ENCODE peak calls at places on chromosomes 6 and 20, in nine cellular contexts. J, W, U, P, H, M, K, O and R are unnamed samples.

GRCh38 chr6:128112494-128112893 is 211.6 kb upstream of the THEMIS start:
- DNase-seq in J (no peak), W (no peak), U (no peak), P (no peak), H (no peak), M (no peak), K (no peak), O (no peak), R (no peak)

GRCh38 chr20:52190437-52191131 is 995 bp downstream of the ZFP64 start:
- DNase-seq in J (peak; percentile 68), W (peak; percentile 73), U (no peak), P (peak; percentile 65), H (peak; percentile 34), M (no peak), K (no peak), O (peak; percentile 49), R (no peak)

GRCh38 chr6:1436334-1437306 is 47.2 kb downstream of the FOXF2 start:
- DNase-seq in J (peak; percentile 31), W (peak; percentile 62), U (peak; percentile 30), P (peak; percentile 79), H (peak; percentile 33), M (no peak), K (no peak), O (peak; percentile 85), R (peak; percentile 8)

GRCh38 chr20:18750735-18751134 is 62.8 kb upstream of the SCP2D1 start:
- DNase-seq in J (no peak), W (no peak), U (peak; percentile 13), P (no peak), H (no peak), M (no peak), K (no peak), O (no peak), R (no peak)

GRCh38 chr20:49765846-49766541 is 46.6 kb upstream of the SLC9A8 start:
- DNase-seq in J (no peak), W (no peak), U (no peak), P (no peak), H (no peak), M (no peak), K (no peak), O (no peak), R (no peak)

GRCh38 chr20:10288954-10289646 is 70.5 kb downstream of the SNAP25 start:
- DNase-seq in J (no peak), W (no peak), U (no peak), P (no peak), H (no peak), M (no peak), K (no peak), O (no peak), R (no peak)

GRCh38 chr6:30915591-30915946 is 1.5 kb downstream of the VARS2 start:
- DNase-seq in J (no peak), W (peak; percentile 79), U (no peak), P (peak; percentile 72), H (no peak), M (no peak), K (no peak), O (no peak), R (no peak)

GRCh38 chr6:147331401-147331800 is 127.2 kb downstream of the STXBP5 start:
- DNase-seq in J (no peak), W (no peak), U (no peak), P (no peak), H (no peak), M (no peak), K (no peak), O (no peak), R (no peak)

GRCh38 chr6:29531668-29532067 is 27.9 kb downstream of the UBD start:
- DNase-seq in J (no peak), W (no peak), U (no peak), P (no peak), H (no peak), M (peak; percentile 85), K (no peak), O (peak; percentile 36), R (no peak)

GRCh38 chr6:116400376-116400775 is 29.6 kb downstream of the DSE start:
- DNase-seq in J (no peak), W (no peak), U (no peak), P (no peak), H (no peak), M (no peak), K (no peak), O (no peak), R (no peak)

GRCh38 chr6:67916389-67916788 is 718.7 kb upstream of the ADGRB3 start:
- DNase-seq in J (no peak), W (no peak), U (no peak), P (no peak), H (no peak), M (no peak), K (no peak), O (no peak), R (no peak)

GRCh38 chr20:62858059-62858458 is 3.6 kb downstream of the TCFL5 start:
- DNase-seq in J (no peak), W (no peak), U (no peak), P (no peak), H (no peak), M (no peak), K (no peak), O (no peak), R (no peak)

GRCh38 chr20:62861732-62862336 is at the start of gene TCFL5:
- DNase-seq in J (peak; percentile 94), W (peak; percentile 68), U (no peak), P (peak; percentile 94), H (peak; percentile 93), M (peak; percentile 96), K (peak; percentile 77), O (peak; percentile 99), R (peak; percentile 99)

GRCh38 chr20:62860924-62861691 is 514 bp downstream of the TCFL5 start:
- DNase-seq in J (no peak), W (no peak), U (no peak), P (peak; percentile 64), H (no peak), M (no peak), K (no peak), O (peak; percentile 64), R (no peak)

GRCh38 chr20:62860391-62860923 is 1.2 kb downstream of the TCFL5 start:
- DNase-seq in J (no peak), W (no peak), U (no peak), P (no peak), H (no peak), M (no peak), K (no peak), O (no peak), R (no peak)

DNA sequence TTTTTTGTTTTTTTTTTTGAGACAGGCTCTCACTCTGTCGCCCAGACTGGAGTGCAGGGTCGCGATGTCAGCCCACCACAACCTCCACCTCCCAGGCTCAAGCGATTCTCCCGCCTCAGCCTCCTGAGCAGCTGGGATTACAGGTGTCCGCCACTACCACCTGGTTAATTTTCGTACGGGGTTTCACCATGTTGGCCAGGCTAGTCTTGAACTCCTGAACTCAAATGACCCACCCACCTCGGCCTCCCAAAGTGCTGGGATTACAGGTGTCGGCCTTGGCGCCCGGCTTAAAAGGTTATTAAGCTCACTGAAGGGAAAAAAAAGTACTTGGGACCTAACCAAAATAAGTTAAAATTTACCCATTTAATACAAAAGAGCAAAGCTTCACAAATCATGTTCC is 1.9 kb downstream of the TCFL5 start:
- DNase-seq in J (no peak), W (no peak), U (no peak), P (no peak), H (no peak), M (no peak), K (no peak), O (no peak), R (no peak)
- H3K4me3 ChIP-seq in J (no peak overlapping the region), W (no peak overlapping the region), U (peak overlapping the region; percentile 75), P (peak overlapping the region; percentile 49), H (no peak overlapping the region), M (no peak overlapping the region), K (no peak overlapping the region), O (peak overlapping the region; percentile 60), R (no peak overlapping the region)

GRCh38 chr6:13794184-13794583 is 20.2 kb downstream of the MCUR1 start:
- DNase-seq in J (no peak), W (no peak), U (peak; percentile 63), P (no peak), H (no peak), M (no peak), K (no peak), O (no peak), R (no peak)
- TF ChIP-seq EP300 in J (no peak), W (no peak), U (no peak), P (no peak), H (no peak), M (no peak), K (no peak), O (no peak), R (no peak)

DNA sequence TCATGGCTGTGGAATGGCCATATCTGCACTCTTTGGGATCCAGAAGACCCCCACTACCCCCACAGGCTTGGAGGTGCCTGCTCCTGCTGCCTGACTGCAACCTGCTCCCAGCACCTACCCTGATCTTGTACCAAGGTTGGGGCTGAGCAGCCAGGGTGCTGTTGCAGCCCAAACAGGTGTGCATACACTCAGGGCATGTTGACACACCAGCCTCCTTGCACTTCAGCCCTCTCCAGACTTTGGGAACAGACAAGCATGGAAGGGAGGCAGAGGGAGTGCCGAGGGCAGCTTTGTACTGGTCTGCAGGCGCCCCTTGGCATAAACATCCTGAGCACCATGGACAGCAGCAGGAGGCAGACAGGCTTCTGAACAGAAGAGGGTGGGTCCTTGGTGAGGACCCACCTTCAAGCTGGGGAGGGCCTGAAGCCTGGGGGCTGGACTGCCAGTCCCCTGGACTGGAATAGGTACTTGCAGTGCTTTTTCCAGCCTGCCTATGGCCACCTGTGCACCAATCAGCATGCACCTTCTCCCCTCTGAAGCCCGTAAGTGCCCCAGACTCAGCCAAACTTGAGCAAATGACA is 1675.8 kb downstream of the HACE1 start:
- DNase-seq in J (no peak), W (no peak), U (no peak), P (no peak), H (no peak), M (no peak), K (no peak), O (peak; percentile 49), R (no peak)
- TF ChIP-seq POLR2A in J (no peak), W (no peak), U (no peak), P (no peak), H (no peak), M (no peak), K (no peak), O (no peak), R (no peak)

GRCh38 chr6:84772428-84773132 is 8.2 kb upstream of the TBX18 start:
- DNase-seq in J (no peak), W (no peak), U (no peak), P (no peak), H (no peak), M (no peak), K (no peak), O (peak; percentile 52), R (no peak)

GRCh38 chr6:84773133-84773430 is 8.7 kb upstream of the TBX18 start:
- DNase-seq in J (no peak), W (no peak), U (no peak), P (no peak), H (no peak), M (no peak), K (no peak), O (no peak), R (no peak)

GRCh38 chr6:84773431-84774173 is 9.2 kb upstream of the TBX18 start:
- DNase-seq in J (no peak), W (peak; percentile 21), U (no peak), P (no peak), H (no peak), M (peak; percentile 81), K (peak; percentile 21), O (peak; percentile 78), R (peak; percentile 83)

GRCh38 chr6:84776392-84776791 is 12.0 kb upstream of the TBX18 start:
- DNase-seq in J (no peak), W (no peak), U (no peak), P (no peak), H (no peak), M (peak; percentile 26), K (no peak), O (no peak), R (no peak)

GRCh38 chr6:84774174-84775158 is 10.1 kb upstream of the TBX18 start:
- DNase-seq in J (no peak), W (peak; percentile 41), U (no peak), P (peak; percentile 46), H (no peak), M (peak; percentile 88), K (peak; percentile 32), O (peak; percentile 92), R (peak; percentile 40)
- H3K4me3 ChIP-seq in J (peak overlapping the region; percentile 8), W (peak overlapping the region; percentile 53), U (no peak overlapping the region), P (peak overlapping the region; percentile 37), H (peak overlapping the region; percentile 25), M (peak overlapping the region; percentile 62), K (peak overlapping the region; percentile 41), O (peak overlapping the region; percentile 75), R (no peak overlapping the region)